ENCODE peak calls at places on chromosomes 6 and 20, in four cellular contexts. U, P, B and C are unnamed samples.

GRCh38 chr20:32872266-32872665 is 13.5 kb downstream of the EFCAB8 start:
- DNase-seq in U (no peak), P (no peak), B (no peak), C (no peak)

GRCh38 chr6:13272131-13273046 is 55.9 kb downstream of the TBC1D7 start:
- DNase-seq in U (no peak), P (no peak), B (no peak), C (no peak)

GRCh38 chr20:58228484-58229197 is at the start of gene ANKRD60:
- DNase-seq in U (no peak), P (peak; percentile 68), B (no peak), C (peak; percentile 70)

GRCh38 chr20:38625896-38626295 is 24.3 kb downstream of the ARHGAP40 start:
- DNase-seq in U (no peak), P (no peak), B (no peak), C (no peak)

GRCh38 chr20:62795023-62795761 is 1.1 kb upstream of the MRGBP start:
- DNase-seq in U (peak; percentile 63), P (peak; percentile 49), B (peak; percentile 28), C (peak; percentile 70)

GRCh38 chr6:139323511-139324445 is 32.0 kb upstream of the TXLNB start:
- DNase-seq in U (peak; percentile 62), P (peak; percentile 71), B (peak; percentile 74), C (peak; percentile 92)

GRCh38 chr20:6806291-6806690 is 38.8 kb downstream of the BMP2 start:
- DNase-seq in U (no peak), P (no peak), B (no peak), C (no peak)

GRCh38 chr6:98929498-98930060 is 18.2 kb downstream of the FBXL4 start:
- DNase-seq in U (no peak), P (peak; percentile 29), B (no peak), C (no peak)

GRCh38 chr6:45630801-45631200 is 253.1 kb upstream of the SUPT3H start:
- DNase-seq in U (no peak), P (no peak), B (no peak), C (no peak)

GRCh38 chr6:41071923-41072835 is at the start of gene OARD1:
- DNase-seq in U (peak; percentile 100), P (peak; percentile 100), B (peak; percentile 99), C (peak; percentile 100)

GRCh38 chr20:637559-637958 is 15.4 kb downstream of the SRXN1 start:
- DNase-seq in U (no peak), P (no peak), B (no peak), C (no peak)

GRCh38 chr6:13404115-13404891 is 76.0 kb upstream of the TBC1D7 start:
- DNase-seq in U (no peak), P (peak; percentile 49), B (no peak), C (no peak)

GRCh38 chr6:151263967-151264366 is 24.2 kb downstream of the AKAP12 start:
- DNase-seq in U (no peak), P (no peak), B (no peak), C (no peak)

GRCh38 chr6:95679981-95680380 is 102.6 kb downstream of the MANEA start:
- DNase-seq in U (no peak), P (no peak), B (no peak), C (no peak)

GRCh38 chr6:134787261-134787871 is 162.5 kb downstream of the ALDH8A1 start:
- DNase-seq in U (no peak), P (peak; percentile 48), B (no peak), C (no peak)

GRCh38 chr6:8084586-8084985 is 17.8 kb downstream of the EEF1E1 start:
- DNase-seq in U (no peak), P (peak; percentile 72), B (no peak), C (no peak)

GRCh38 chr6:97411610-97412009 is 128.6 kb upstream of the MMS22L start:
- DNase-seq in U (no peak), P (no peak), B (no peak), C (no peak)

GRCh38 chr20:25629816-25630499 is 6.1 kb upstream of the NANP start:
- DNase-seq in U (no peak), P (no peak), B (no peak), C (no peak)

GRCh38 chr20:47659904-47660601 is 125.2 kb downstream of the SULF2 start:
- DNase-seq in U (no peak), P (no peak), B (no peak), C (no peak)

GRCh38 chr20:10671221-10671849 is 2.5 kb downstream of the JAG1 start:
- DNase-seq in U (no peak), P (peak; percentile 90), B (no peak), C (no peak)

GRCh38 chr6:87922191-87922946 is 125.3 kb upstream of the SPACA1 start:
- DNase-seq in U (no peak), P (no peak), B (no peak), C (no peak)

GRCh38 chr6:71531841-71532240 is 243.2 kb downstream of the OGFRL1 start:
- DNase-seq in U (no peak), P (no peak), B (no peak), C (no peak)

GRCh38 chr6:126574301-126574700 is 234.4 kb downstream of the CENPW start:
- DNase-seq in U (no peak), P (no peak), B (no peak), C (no peak)